ENCODE peak calls at places on chromosomes 12 and 14, in six cellular contexts. T, R, E, L, V and P are unnamed samples.
A peak's percentile ranks its signal among the peaks of the same experiment; 100 is the strongest.

GRCh38 chr12:3604750-3605638 is 114.0 kb downstream of the PRMT8 start:
- DNase-seq in L (peak; percentile 39), V (peak; percentile 64), R (peak; percentile 19), E (peak; percentile 1), T (no peak), P (peak; percentile 61)

GRCh38 chr14:85535916-85536834 is 6.2 kb downstream of the FLRT2 start:
- DNase-seq in E (peak; percentile 76), V (no peak), L (peak; percentile 56), T (no peak), R (peak; percentile 56), P (peak; percentile 56)

GRCh38 chr14:105850853-105851581 is 324.6 kb downstream of the TMEM121 start:
- DNase-seq in V (no peak), L (no peak), E (no peak), T (no peak), R (no peak), P (no peak)

GRCh38 chr14:68786491-68787234 is 6.2 kb downstream of the ZFP36L1 start:
- DNase-seq in T (no peak), R (peak; percentile 47), L (peak; percentile 65), E (peak; percentile 92), V (no peak), P (peak; percentile 86)

GRCh38 chr12:47079365-47079893 is at the start of gene PCED1B:
- DNase-seq in T (peak; percentile 42), L (peak; percentile 39), R (peak; percentile 78), V (peak; percentile 93), E (peak; percentile 83), P (peak; percentile 67)

GRCh38 chr14:33488547-33488946 is 462.3 kb downstream of the EGLN3 start:
- DNase-seq in V (no peak), R (no peak), T (no peak), E (no peak), L (no peak), P (no peak)

GRCh38 chr12:51866324-51866723 is 17.8 kb upstream of the FIGNL2 start:
- DNase-seq in T (no peak), L (no peak), V (no peak), E (no peak), R (no peak), P (no peak)

GRCh38 chr14:59358774-59359173 is 106.4 kb downstream of the GPR135 start:
- DNase-seq in T (no peak), R (no peak), L (no peak), E (no peak), V (no peak), P (no peak)

GRCh38 chr12:95613021-95613420 is 61.7 kb upstream of the USP44 start:
- DNase-seq in V (no peak), R (no peak), L (no peak), T (no peak), E (no peak), P (no peak)

GRCh38 chr14:49418789-49419188 is 167.4 kb downstream of the RPS29 start:
- DNase-seq in E (peak; percentile 12), V (no peak), T (no peak), R (no peak), L (no peak), P (no peak)

GRCh38 chr12:77720258-77720657 is 110.4 kb upstream of the NAV3 start:
- DNase-seq in L (no peak), E (no peak), R (no peak), T (no peak), V (no peak), P (no peak)

GRCh38 chr14:87869619-87870583 is 123.1 kb downstream of the GALC start:
- DNase-seq in E (peak; percentile 65), R (peak; percentile 51), V (no peak), L (peak; percentile 82), T (no peak), P (peak; percentile 91)